ENCODE peak calls at places on chromosome 1, in nine cellular contexts. One of them, this sample, is unnamed.

GRCh38 chr1:245810789-245811337 is 656.1 kb downstream of the KIF26B start:
- DNase-seq in heart right ventricle: no peak
- DNase-seq in T-helper 1 cell: no peak
- DNase-seq in HCEC 1CT: no peak
- DNase-seq in mucosa of descending colon: no peak
- DNase-seq in activated gamma-delta T cell treated with Interleukin-2 at 50 U/mL for 16 hours: no peak
- DNase-seq in endothelial cell of umbilical vein: no peak
- DNase-seq in lower leg skin: no peak
- DNase-seq in WTC11: no peak
- DNase-seq in this sample: no peak

GRCh38 chr1:108592030-108592759 is 32.3 kb downstream of the EEIG2 start:
- DNase-seq in activated gamma-delta T cell treated with Interleukin-2 at 50 U/mL for 16 hours: no peak
- DNase-seq in heart right ventricle: no peak
- DNase-seq in T-helper 1 cell: no peak
- DNase-seq in mucosa of descending colon: no peak
- DNase-seq in lower leg skin: no peak
- DNase-seq in WTC11: no peak
- DNase-seq in endothelial cell of umbilical vein: peak
- DNase-seq in HCEC 1CT: peak
- DNase-seq in this sample: no peak

GRCh38 chr1:84569216-84569615 is 5.0 kb downstream of the CTBS start:
- DNase-seq in endothelial cell of umbilical vein: no peak
- DNase-seq in activated gamma-delta T cell treated with Interleukin-2 at 50 U/mL for 16 hours: no peak
- DNase-seq in lower leg skin: no peak
- DNase-seq in T-helper 1 cell: no peak
- DNase-seq in heart right ventricle: no peak
- DNase-seq in HCEC 1CT: no peak
- DNase-seq in WTC11: no peak
- DNase-seq in mucosa of descending colon: no peak
- DNase-seq in this sample: no peak

GRCh38 chr1:14137411-14138134 is 437.6 kb downstream of the PRDM2 start:
- DNase-seq in lower leg skin: no peak
- DNase-seq in endothelial cell of umbilical vein: no peak
- DNase-seq in HCEC 1CT: no peak
- DNase-seq in WTC11: no peak
- DNase-seq in mucosa of descending colon: no peak
- DNase-seq in activated gamma-delta T cell treated with Interleukin-2 at 50 U/mL for 16 hours: no peak
- DNase-seq in heart right ventricle: no peak
- DNase-seq in T-helper 1 cell: no peak
- DNase-seq in this sample: no peak

GRCh38 chr1:76185207-76185606 is 110.7 kb downstream of the ST6GALNAC3 start:
- DNase-seq in endothelial cell of umbilical vein: no peak
- DNase-seq in heart right ventricle: no peak
- DNase-seq in mucosa of descending colon: no peak
- DNase-seq in T-helper 1 cell: no peak
- DNase-seq in lower leg skin: no peak
- DNase-seq in activated gamma-delta T cell treated with Interleukin-2 at 50 U/mL for 16 hours: no peak
- DNase-seq in WTC11: no peak
- DNase-seq in HCEC 1CT: no peak
- DNase-seq in this sample: no peak

GRCh38 chr1:2025491-2025981 is 6.4 kb downstream of the GABRD start:
- DNase-seq in HCEC 1CT: no peak
- DNase-seq in activated gamma-delta T cell treated with Interleukin-2 at 50 U/mL for 16 hours: no peak
- DNase-seq in lower leg skin: no peak
- DNase-seq in heart right ventricle: peak
- DNase-seq in endothelial cell of umbilical vein: no peak
- DNase-seq in mucosa of descending colon: no peak
- DNase-seq in T-helper 1 cell: no peak
- DNase-seq in WTC11: no peak
- DNase-seq in this sample: no peak

GRCh38 chr1:26799479-26800133 is 11.9 kb downstream of the PIGV start:
- DNase-seq in activated gamma-delta T cell treated with Interleukin-2 at 50 U/mL for 16 hours: no peak
- DNase-seq in endothelial cell of umbilical vein: peak
- DNase-seq in heart right ventricle: peak
- DNase-seq in WTC11: no peak
- DNase-seq in lower leg skin: no peak
- DNase-seq in mucosa of descending colon: no peak
- DNase-seq in HCEC 1CT: peak
- DNase-seq in T-helper 1 cell: no peak
- DNase-seq in this sample: peak

GRCh38 chr1:100896481-100896982 is 642 bp downstream of the SLC30A7 start:
- DNase-seq in activated gamma-delta T cell treated with Interleukin-2 at 50 U/mL for 16 hours: peak
- DNase-seq in T-helper 1 cell: peak
- DNase-seq in lower leg skin: no peak
- DNase-seq in HCEC 1CT: peak
- DNase-seq in endothelial cell of umbilical vein: peak
- DNase-seq in heart right ventricle: peak
- DNase-seq in mucosa of descending colon: no peak
- DNase-seq in WTC11: no peak
- DNase-seq in this sample: peak

GRCh38 chr1:227343201-227343600 is 24.9 kb upstream of the CDC42BPA start:
- DNase-seq in HCEC 1CT: no peak
- DNase-seq in endothelial cell of umbilical vein: no peak
- DNase-seq in activated gamma-delta T cell treated with Interleukin-2 at 50 U/mL for 16 hours: no peak
- DNase-seq in T-helper 1 cell: no peak
- DNase-seq in lower leg skin: no peak
- DNase-seq in mucosa of descending colon: no peak
- DNase-seq in heart right ventricle: no peak
- DNase-seq in WTC11: no peak
- DNase-seq in this sample: no peak

GRCh38 chr1:66282885-66283284 is 251.1 kb upstream of the SGIP1 start:
- DNase-seq in T-helper 1 cell: no peak
- DNase-seq in endothelial cell of umbilical vein: no peak
- DNase-seq in activated gamma-delta T cell treated with Interleukin-2 at 50 U/mL for 16 hours: no peak
- DNase-seq in HCEC 1CT: no peak
- DNase-seq in WTC11: no peak
- DNase-seq in mucosa of descending colon: no peak
- DNase-seq in heart right ventricle: no peak
- DNase-seq in lower leg skin: no peak
- DNase-seq in this sample: no peak

GRCh38 chr1:32733573-32734321 is 31.2 kb upstream of the SYNC start:
- DNase-seq in mucosa of descending colon: no peak
- DNase-seq in WTC11: peak
- DNase-seq in activated gamma-delta T cell treated with Interleukin-2 at 50 U/mL for 16 hours: no peak
- DNase-seq in heart right ventricle: peak
- DNase-seq in HCEC 1CT: no peak
- DNase-seq in lower leg skin: no peak
- DNase-seq in T-helper 1 cell: no peak
- DNase-seq in endothelial cell of umbilical vein: no peak
- DNase-seq in this sample: peak

GRCh38 chr1:11380500-11380899 is 98.5 kb upstream of the DISP3 start:
- DNase-seq in mucosa of descending colon: no peak
- DNase-seq in heart right ventricle: no peak
- DNase-seq in lower leg skin: no peak
- DNase-seq in WTC11: no peak
- DNase-seq in HCEC 1CT: no peak
- DNase-seq in endothelial cell of umbilical vein: no peak
- DNase-seq in T-helper 1 cell: no peak
- DNase-seq in activated gamma-delta T cell treated with Interleukin-2 at 50 U/mL for 16 hours: no peak
- DNase-seq in this sample: no peak

GRCh38 chr1:199218533-199218932 is 579.7 kb downstream of the PTPRC start:
- DNase-seq in activated gamma-delta T cell treated with Interleukin-2 at 50 U/mL for 16 hours: no peak
- DNase-seq in HCEC 1CT: no peak
- DNase-seq in mucosa of descending colon: no peak
- DNase-seq in heart right ventricle: no peak
- DNase-seq in endothelial cell of umbilical vein: no peak
- DNase-seq in T-helper 1 cell: no peak
- DNase-seq in WTC11: no peak
- DNase-seq in lower leg skin: no peak
- DNase-seq in this sample: no peak

GRCh38 chr1:184823080-184823479 is 68.4 kb upstream of the EDEM3 start:
- DNase-seq in WTC11: no peak
- DNase-seq in mucosa of descending colon: no peak
- DNase-seq in HCEC 1CT: no peak
- DNase-seq in heart right ventricle: no peak
- DNase-seq in activated gamma-delta T cell treated with Interleukin-2 at 50 U/mL for 16 hours: no peak
- DNase-seq in T-helper 1 cell: no peak
- DNase-seq in endothelial cell of umbilical vein: no peak
- DNase-seq in lower leg skin: no peak
- DNase-seq in this sample: no peak

This sample was measured in AG08396.